ENCODE peak calls at places on chromosomes 7 and 10, in ten cellular contexts. R is endothelial cell, Z is fibroblast of the aortic adventitia, N is fibroblast of villous mesenchyme, G is mesothelial cell of epicardium, A is HFFc6, H is cardiac fibroblast, I is nephron progenitor cell, M is fibroblast of pulmonary artery, L is PC-3. Q is an unnamed sample.
A peak's percentile ranks its signal among the peaks of the same experiment; 100 is the strongest.

GRCh38 chr7:60706-61105 is 131.7 kb upstream of the FAM20C start:
- DNase-seq in M (no peak), Z (no peak), G (no peak), N (no peak), R (no peak), A (no peak), L (no peak), H (no peak), I (no peak), Q (no peak)

GRCh38 chr10:93124580-93125318 is 51.1 kb downstream of the CYP26A1 start:
- DNase-seq in H (no peak), L (no peak), R (no peak), M (no peak), Z (no peak), I (no peak), G (no peak), A (no peak), N (no peak), Q (no peak)

GRCh38 chr10:133261726-133262325 is 14.8 kb downstream of the ADAM8 start:
- DNase-seq in N (peak; percentile 66), Z (peak; percentile 43), A (peak; percentile 66), H (peak; percentile 73), M (peak; percentile 53), L (peak; percentile 61), G (peak; percentile 70), I (peak; percentile 89), R (peak; percentile 43), Q (peak; percentile 86)

GRCh38 chr7:113657603-113658002 is 261.2 kb downstream of the PPP1R3A start:
- DNase-seq in H (no peak), Z (no peak), A (no peak), L (no peak), G (no peak), N (no peak), M (no peak), I (no peak), R (no peak), Q (no peak)

GRCh38 chr7:105890290-105890997 is 14.0 kb upstream of the ATXN7L1 start:
- DNase-seq in M (no peak), I (no peak), R (no peak), L (no peak), H (no peak), A (no peak), Z (no peak), N (peak; percentile 53), G (no peak), Q (no peak)

GRCh38 chr10:55668326-55668922 is 692.6 kb downstream of the ZWINT start:
- DNase-seq in N (no peak), I (no peak), G (no peak), A (no peak), L (peak; percentile 76), R (peak; percentile 36), Z (no peak), H (no peak), M (no peak), Q (no peak)

GRCh38 chr10:133219782-133220181 is 10.2 kb upstream of the UTF1 start:
- DNase-seq in L (no peak), R (no peak), I (peak; percentile 66), A (no peak), M (no peak), H (no peak), G (no peak), N (no peak), Z (no peak), Q (no peak)

GRCh38 chr10:22346087-22346661 is 878 bp downstream of the SPAG6 start:
- DNase-seq in Z (no peak), I (no peak), H (no peak), M (no peak), G (no peak), N (no peak), L (no peak), A (no peak), R (no peak), Q (no peak)

GRCh38 chr10:21531164-21531563 is 2.9 kb upstream of the MLLT10 start:
- DNase-seq in A (no peak), I (no peak), M (peak; percentile 21), R (no peak), L (no peak), G (no peak), H (peak; percentile 58), Z (no peak), N (peak; percentile 73), Q (no peak)

GRCh38 chr7:3106353-3106752 is 62.7 kb upstream of the CARD11 start:
- DNase-seq in I (no peak), R (no peak), Z (no peak), A (no peak), M (no peak), N (no peak), H (no peak), G (no peak), L (peak; percentile 28), Q (no peak)

GRCh38 chr7:151070573-151070960 is 10.0 kb downstream of the FASTK start:
- DNase-seq in R (no peak), N (no peak), L (no peak), M (no peak), Z (no peak), H (no peak), A (no peak), G (no peak), I (no peak), Q (no peak)

GRCh38 chr10:13348216-13349017 is at the start of gene SEPHS1:
- DNase-seq in R (peak; percentile 64), G (peak; percentile 51), I (peak; percentile 76), N (peak; percentile 70), H (peak; percentile 82), L (peak; percentile 66), M (peak; percentile 74), A (peak; percentile 25), Z (peak; percentile 68), Q (peak; percentile 83)

GRCh38 chr10:82796510-82796909 is 921.5 kb downstream of the NRG3 start:
- DNase-seq in N (no peak), G (no peak), R (no peak), Z (peak; percentile 18), H (peak; percentile 8), M (peak; percentile 27), L (no peak), A (no peak), I (no peak), Q (no peak)
- TF ChIP-seq CTCF in N (no peak), G (peak; percentile 37), R (peak; percentile 21), Z (peak; percentile 38), H (peak; percentile 27), M (peak; percentile 43), L (peak; percentile 43), A (peak; percentile 76), I (peak; percentile 24), Q (peak; percentile 49)

DNA sequence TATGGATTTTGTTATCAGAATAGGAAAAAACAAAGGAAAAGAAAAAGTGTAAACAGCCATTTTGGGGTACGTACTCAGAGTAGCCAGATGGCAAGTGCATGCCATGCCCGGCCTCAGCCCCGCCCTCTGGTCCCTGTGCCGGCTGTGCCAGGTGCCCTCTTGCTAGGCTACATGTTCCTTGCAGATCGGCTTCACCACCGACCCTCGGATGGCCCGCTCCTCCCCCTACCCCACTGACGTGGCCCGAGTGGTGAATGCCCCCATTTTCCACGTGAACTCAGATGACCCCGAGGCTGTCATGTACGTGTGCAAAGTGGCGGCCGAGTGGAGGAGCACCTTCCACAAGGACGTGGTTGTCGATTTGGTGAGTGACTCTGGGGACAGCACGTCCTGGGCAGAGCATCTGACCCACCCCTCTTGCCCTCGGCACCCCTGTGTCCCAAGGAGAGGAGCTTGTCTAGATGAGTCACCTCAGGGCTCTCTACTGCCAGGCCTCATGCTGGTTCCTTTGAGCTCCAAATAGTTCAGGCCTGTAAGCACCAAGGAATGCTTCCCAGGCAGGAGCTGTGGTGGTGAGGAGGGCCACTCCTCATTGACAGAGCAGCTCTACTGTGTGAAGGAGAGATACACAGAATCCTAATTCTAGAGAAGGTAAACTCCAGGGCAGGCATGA is 54.9 kb upstream of the ZMIZ2 start:
- DNase-seq in A (peak; percentile 86), M (peak; percentile 33), N (peak; percentile 26), I (no peak), R (no peak), G (no peak), Z (peak; percentile 51), L (no peak), H (peak; percentile 32), Q (no peak)
- TF ChIP-seq CTCF in A (no peak), M (no peak), N (no peak), I (no peak), R (no peak), G (no peak), Z (no peak), L (no peak), H (no peak), Q (no peak)

GRCh38 chr10:62851449-62851848 is 35.3 kb upstream of the EGR2 start:
- DNase-seq in H (peak; percentile 17), I (no peak), L (peak; percentile 86), G (no peak), Z (peak; percentile 17), N (peak; percentile 26), R (no peak), A (no peak), M (peak; percentile 36), Q (no peak)
- TF ChIP-seq CTCF in H (peak; percentile 57), I (no peak), L (peak; percentile 98), G (no peak), Z (no peak), N (peak; percentile 44), R (peak; percentile 57), A (peak; percentile 59), M (peak; percentile 31), Q (peak; percentile 24)

GRCh38 chr7:125668321-125668993 is 738.8 kb upstream of the POT1 start:
- DNase-seq in N (no peak), H (no peak), A (no peak), G (no peak), M (no peak), L (no peak), Z (peak; percentile 4), I (no peak), R (no peak), Q (no peak)

GRCh38 chr7:125675169-125675568 is 745.5 kb upstream of the POT1 start:
- DNase-seq in I (no peak), Z (no peak), N (no peak), M (no peak), L (no peak), H (no peak), A (no peak), R (no peak), G (no peak), Q (no peak)

GRCh38 chr7:125675628-125676027 is 746.0 kb upstream of the POT1 start:
- DNase-seq in L (no peak), M (no peak), R (no peak), I (no peak), N (no peak), H (no peak), Z (no peak), A (no peak), G (no peak), Q (no peak)

DNA sequence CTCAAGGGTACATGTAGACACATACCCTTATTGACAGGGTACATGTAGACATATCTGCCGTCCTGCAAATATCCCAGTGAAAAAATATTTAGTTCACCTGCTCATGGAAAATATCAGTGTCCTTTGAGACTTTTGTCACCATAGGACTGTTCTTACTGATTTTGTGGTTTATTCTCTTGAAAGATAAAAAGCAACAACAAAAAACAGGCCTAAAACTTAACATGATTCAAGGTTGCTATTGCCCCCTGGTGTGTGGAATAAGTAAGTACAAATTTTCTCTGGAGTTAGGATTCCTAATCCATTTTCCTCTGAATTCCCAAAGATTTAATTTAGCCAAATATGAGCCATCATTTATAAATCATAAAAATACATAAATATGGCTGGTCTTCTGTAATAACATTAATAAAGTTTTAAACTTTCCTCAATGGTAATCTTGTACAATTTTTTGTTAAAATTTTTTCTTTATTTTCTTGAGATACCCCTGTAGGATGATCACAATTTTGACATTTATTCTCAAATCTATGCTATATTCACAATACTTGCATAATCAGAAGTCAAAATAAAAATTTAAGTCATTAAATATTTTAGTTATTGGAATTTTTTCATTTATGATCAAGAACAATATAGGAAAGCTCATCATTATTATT is 741.4 kb upstream of the POT1 start:
- DNase-seq in N (peak; percentile 2), M (peak; percentile 60), G (no peak), L (peak; percentile 37), H (peak; percentile 58), R (no peak), I (no peak), A (no peak), Z (peak; percentile 52), Q (no peak)
- TF ChIP-seq CTCF in N (peak; percentile 25), M (peak; percentile 69), G (peak; percentile 78), L (peak; percentile 80), H (peak; percentile 67), R (peak; percentile 96), I (peak; percentile 65), A (peak; percentile 66), Z (peak; percentile 59), Q (peak; percentile 84)

Q was measured in glutamatergic neuron.